ENCODE peak calls at places on chromosomes 12 and 14, in five cellular contexts. N is HT1080, O is HEK293T, V is fibroblast of the conjunctiva, C is HFFc6. Z is an unnamed sample.

GRCh38 chr14:79659995-79660975 is 551.0 kb downstream of the DIO2 start:
- DNase-seq in V (no peak), N (no peak), C (no peak), O (no peak), Z (no peak)

GRCh38 chr12:95997911-95998510 is 1.9 kb upstream of the HAL start:
- DNase-seq in N (no peak), V (no peak), O (no peak), C (no peak), Z (no peak)

GRCh38 chr12:123148223-123148622 is 2.7 kb downstream of the PITPNM2 start:
- DNase-seq in N (no peak), V (no peak), C (no peak), O (no peak), Z (peak; percentile 56)

GRCh38 chr12:75714462-75715322 is 203.3 kb upstream of the KRR1 start:
- DNase-seq in C (no peak), N (no peak), O (no peak), V (no peak), Z (no peak)

GRCh38 chr12:124422570-124423523 is 128.0 kb downstream of the RFLNA start:
- DNase-seq in N (peak; percentile 88), C (peak; percentile 83), V (peak; percentile 94), O (no peak), Z (peak; percentile 96)

GRCh38 chr12:121282072-121282742 is 14.3 kb downstream of the CAMKK2 start:
- DNase-seq in N (no peak), C (no peak), V (no peak), O (no peak), Z (no peak)

GRCh38 chr12:108046633-108047032 is 82.5 kb upstream of the WSCD2 start:
- DNase-seq in C (no peak), V (no peak), O (no peak), N (no peak), Z (no peak)

GRCh38 chr14:35808076-35808657 is 928 bp downstream of the RALGAPA1 start:
- DNase-seq in O (peak; percentile 12), C (no peak), V (no peak), N (no peak), Z (no peak)

GRCh38 chr14:95445161-95445560 is 71.3 kb downstream of the SYNE3 start:
- DNase-seq in N (no peak), C (no peak), O (no peak), V (no peak), Z (no peak)

GRCh38 chr12:30136661-30137060 is 352.9 kb upstream of the TMTC1 start:
- DNase-seq in C (no peak), O (no peak), N (no peak), V (no peak), Z (no peak)

GRCh38 chr12:22180699-22181098 is 134.7 kb downstream of the CMAS start:
- DNase-seq in N (no peak), O (no peak), V (no peak), C (no peak), Z (no peak)

GRCh38 chr12:16189849-16190248 is 87.6 kb downstream of the SLC15A5 start:
- DNase-seq in N (peak; percentile 5), V (peak; percentile 61), C (peak; percentile 14), O (no peak), Z (no peak)